ENCODE peak calls at places on chromosomes 12 and 14, in six cellular contexts. U is HCT116, N is spleen, G is endothelial cell of umbilical vein, Y is prostate gland, C is tibial nerve. Z is an unnamed sample. For H3K36me3, the result is how much of the 10 kb centered on the place peaks cover.

GRCh38 chr12:53051058-53051880 is 1.4 kb downstream of the TNS2 start:
- DNase-seq in N (no peak), U (no peak), G (peak), Y (peak), C (peak), Z (peak)

GRCh38 chr14:96198430-96199133 is 6.1 kb upstream of the BDKRB2 start:
- DNase-seq in Y (no peak), N (no peak), G (peak), U (no peak), C (no peak), Z (no peak)

GRCh38 chr12:79524507-79525148 is 166.1 kb downstream of the PAWR start:
- DNase-seq in U (no peak), Y (no peak), C (no peak), G (peak), N (no peak), Z (no peak)

GRCh38 chr12:95918194-95918993 is 24.0 kb downstream of the CCDC38 start:
- DNase-seq in Y (peak), C (no peak), G (peak), N (no peak), U (peak), Z (no peak)

GRCh38 chr14:72401632-72402428 is 469.6 kb downstream of the RGS6 start:
- DNase-seq in Y (no peak), C (no peak), N (no peak), G (no peak), U (no peak), Z (no peak)

GRCh38 chr12:90304231-90304630 is 595.6 kb upstream of the ATP2B1 start:
- DNase-seq in U (no peak), Y (no peak), C (no peak), G (no peak), N (no peak), Z (no peak)

GRCh38 chr12:65955418-65955817 is 131.1 kb downstream of the HMGA2 start:
- DNase-seq in C (no peak), U (no peak), Y (no peak), G (no peak), N (no peak), Z (no peak)

GRCh38 chr12:91717804-91718203 is 427.8 kb downstream of the BTG1 start:
- DNase-seq in C (no peak), U (no peak), Y (no peak), N (no peak), G (no peak), Z (no peak)

GRCh38 chr12:92070864-92071445 is 74.7 kb downstream of the BTG1 start:
- DNase-seq in U (no peak), G (no peak), C (no peak), Y (no peak), N (no peak), Z (no peak)

GRCh38 chr14:57533214-57533613 is 39.6 kb upstream of the CCDC198 start:
- DNase-seq in G (no peak), C (no peak), N (no peak), Y (no peak), U (peak), Z (no peak)

GRCh38 chr14:77111021-77111420 is 13.0 kb downstream of the CIPC start:
- DNase-seq in U (no peak), N (no peak), G (peak), Y (peak), C (no peak), Z (peak)
- H3K36me3 ChIP-seq in U (under half), N (half or more), G (under half), Y (under half), C (half or more), Z (under half)

GRCh38 chr14:91375748-91376452 is 41.7 kb downstream of the CCDC88C start:
- DNase-seq in G (no peak), Y (no peak), U (no peak), N (no peak), C (no peak), Z (no peak)

GRCh38 chr14:91380116-91380515 is 37.5 kb downstream of the CCDC88C start:
- DNase-seq in N (no peak), Y (no peak), U (no peak), G (no peak), C (no peak), Z (no peak)

GRCh38 chr14:91376547-91377477 is 40.8 kb downstream of the CCDC88C start:
- DNase-seq in Y (no peak), G (no peak), N (no peak), C (no peak), U (no peak), Z (no peak)

GRCh38 chr14:91378945-91379932 is 38.4 kb downstream of the CCDC88C start:
- DNase-seq in U (no peak), G (no peak), Y (no peak), C (no peak), N (no peak), Z (no peak)

GRCh38 chr14:91377700-91378652 is 39.6 kb downstream of the CCDC88C start:
- DNase-seq in C (no peak), U (no peak), G (peak), Y (no peak), N (peak), Z (no peak)
- TF ChIP-seq POLR2A in C (no peak), U (no peak), G (no peak), Y (no peak), N (no peak), Z (no peak)

GRCh38 chr12:42608196-42608825 is 18.8 kb upstream of the PRICKLE1 start:
- DNase-seq in C (no peak), Y (no peak), U (no peak), N (no peak), G (no peak), Z (no peak)
- H3K27ac ChIP-seq in C (no peak), Y (no peak), U (no peak), N (no peak), G (no peak), Z (no peak)

DNA sequence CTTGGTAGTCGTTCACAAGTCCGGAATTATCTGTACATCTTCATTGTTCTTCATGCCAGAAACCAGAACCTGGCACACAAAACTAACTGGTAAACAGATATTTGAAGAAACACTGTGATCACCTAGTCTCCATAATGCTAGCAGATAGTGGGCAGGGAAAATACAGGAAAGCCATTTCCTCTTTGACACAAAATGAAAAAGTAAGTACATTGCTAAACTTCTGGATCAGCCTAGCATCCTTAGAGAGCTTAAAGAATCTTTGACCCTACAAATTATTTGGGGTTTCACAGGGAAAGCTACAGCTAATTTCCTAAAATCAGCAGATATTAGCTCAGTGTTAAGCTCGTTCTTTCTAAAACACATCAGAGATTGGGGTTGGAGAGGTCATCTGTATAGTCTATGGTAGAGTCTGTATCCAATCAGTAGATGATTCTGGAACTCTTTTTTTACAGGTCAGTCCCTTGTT is 4.8 kb downstream of the DDIT3 start:
- DNase-seq in U (no peak), Y (no peak), G (no peak), C (no peak), N (no peak), Z (no peak)
- H3K36me3 ChIP-seq in U (under half), Y (under half), G (under half), C (half or more), N (half or more), Z (half or more)

DNA sequence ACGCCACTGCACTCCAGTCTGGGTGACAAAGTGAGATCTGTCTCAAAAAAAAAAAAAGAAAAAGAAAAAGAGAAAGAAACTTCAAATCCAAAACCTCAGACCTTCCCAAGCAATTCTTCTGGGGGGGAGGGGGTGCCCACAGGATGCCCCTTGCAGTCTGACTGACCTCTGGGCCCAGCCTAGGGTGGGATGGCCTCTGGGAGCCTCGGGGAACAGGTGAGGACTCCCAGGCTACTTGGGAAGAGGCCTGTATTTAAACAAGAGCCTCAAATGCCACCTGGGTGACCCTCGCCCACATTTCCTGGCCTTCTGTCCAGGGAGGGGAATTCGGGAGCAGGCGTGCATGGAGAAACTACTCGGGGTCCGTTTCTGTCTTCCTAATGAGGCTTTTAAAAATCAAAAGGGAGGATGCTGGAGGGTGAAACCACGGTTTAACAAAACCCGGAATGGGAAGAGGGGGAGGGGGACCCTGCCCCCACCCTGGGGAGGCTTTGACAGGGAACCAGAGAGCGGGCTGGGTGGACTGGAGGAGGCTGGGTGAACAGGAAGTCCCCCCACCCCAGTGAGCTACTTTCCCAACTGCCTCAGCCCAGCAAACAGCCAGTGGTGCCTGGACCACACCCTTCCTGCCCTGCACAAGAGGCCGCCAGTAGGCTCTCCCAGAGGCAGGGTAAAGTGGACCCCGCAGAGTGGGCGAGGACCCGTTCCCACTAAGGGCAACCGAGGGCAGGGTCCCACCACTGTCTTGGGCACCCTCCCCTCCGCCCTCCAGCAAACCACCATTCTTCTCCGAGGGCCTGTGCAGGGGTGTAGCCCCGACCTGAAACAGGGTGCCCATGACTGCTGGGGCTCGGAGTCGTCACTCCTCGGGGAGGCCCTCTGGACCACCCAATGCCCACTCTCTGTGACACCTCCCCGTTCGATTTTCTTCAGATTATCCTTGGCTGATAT is 1.5 kb upstream of the FBRSL1 start:
- DNase-seq in U (no peak), N (peak), Y (no peak), C (peak), G (no peak), Z (no peak)
- TF ChIP-seq POLR2A in U (no peak), N (no peak), Y (no peak), C (no peak), G (no peak), Z (no peak)

Z was measured in sigmoid colon.